ENCODE peak calls at places on chromosomes 11 and 22, in ten cellular contexts. T is CD8-positive, alpha-beta T cell; H is psoas muscle; A is gastrocnemius medialis; Z is CD8-positive, alpha-beta memory T cell; J is colonic mucosa; Y is fibroblast of lung; S is lower lobe of right lung; M is right atrium auricular region; W is A549. D is an unnamed sample.

GRCh38 chr11:8689726-8690255 is 7.2 kb downstream of the RPL27A start:
- DNase-seq in T (no peak), H (no peak), A (no peak), Z (no peak), J (no peak), Y (peak; percentile 65), S (no peak), M (no peak), W (no peak), D (no peak)

GRCh38 chr22:24161909-24162308 is 19.4 kb upstream of the SUSD2 start:
- DNase-seq in T (no peak), H (no peak), A (peak; percentile 60), Z (no peak), J (no peak), Y (no peak), S (no peak), M (no peak), W (no peak), D (no peak)

GRCh38 chr22:44931077-44931540 is 78.7 kb downstream of the PHF21B start:
- DNase-seq in T (no peak), H (peak; percentile 52), A (no peak), Z (no peak), J (no peak), Y (peak; percentile 38), S (no peak), M (peak; percentile 73), W (no peak), D (no peak)

GRCh38 chr11:61004037-61004641 is 32.7 kb downstream of the CD6 start:
- DNase-seq in T (no peak), H (no peak), A (no peak), Z (no peak), J (no peak), Y (peak; percentile 76), S (no peak), M (no peak), W (no peak), D (no peak)

GRCh38 chr11:119782673-119783072 is 53.7 kb upstream of the NECTIN1 start:
- DNase-seq in T (no peak), H (no peak), A (no peak), Z (no peak), J (no peak), Y (peak; percentile 76), S (peak; percentile 7), M (no peak), W (no peak), D (no peak)

GRCh38 chr11:19683862-19684491 is 28.7 kb upstream of the NAV2 start:
- DNase-seq in T (no peak), H (no peak), A (no peak), Z (no peak), J (no peak), Y (no peak), S (no peak), M (no peak), W (no peak), D (no peak)

GRCh38 chr22:19218541-19219233 is 40.2 kb upstream of the SLC25A1 start:
- DNase-seq in T (no peak), H (no peak), A (peak; percentile 73), Z (no peak), J (no peak), Y (no peak), S (no peak), M (no peak), W (no peak), D (no peak)

GRCh38 chr11:99584822-99585221 is 564.1 kb downstream of the CNTN5 start:
- DNase-seq in T (no peak), H (no peak), A (no peak), Z (no peak), J (no peak), Y (no peak), S (no peak), M (no peak), W (no peak), D (no peak)

GRCh38 chr11:69010964-69011623 is 2.0 kb downstream of the MRGPRF start:
- DNase-seq in T (peak; percentile 13), H (peak; percentile 79), A (peak; percentile 38), Z (no peak), J (peak; percentile 77), Y (peak; percentile 82), S (peak; percentile 63), M (peak; percentile 84), W (no peak), D (peak; percentile 78)

GRCh38 chr11:69013009-69013951 is at the start of gene MRGPRF:
- DNase-seq in T (no peak), H (peak; percentile 94), A (peak; percentile 63), Z (no peak), J (peak; percentile 81), Y (peak; percentile 74), S (peak; percentile 75), M (peak; percentile 96), W (peak; percentile 40), D (peak; percentile 99)

GRCh38 chr11:69012092-69013008 is 696 bp downstream of the MRGPRF start:
- DNase-seq in T (no peak), H (peak; percentile 69), A (no peak), Z (no peak), J (no peak), Y (peak; percentile 26), S (peak; percentile 30), M (no peak), W (no peak), D (no peak)

GRCh38 chr11:69010361-69010891 is 2.6 kb downstream of the MRGPRF start:
- DNase-seq in T (no peak), H (peak; percentile 47), A (no peak), Z (no peak), J (no peak), Y (peak; percentile 16), S (peak; percentile 46), M (no peak), W (no peak), D (no peak)

DNA sequence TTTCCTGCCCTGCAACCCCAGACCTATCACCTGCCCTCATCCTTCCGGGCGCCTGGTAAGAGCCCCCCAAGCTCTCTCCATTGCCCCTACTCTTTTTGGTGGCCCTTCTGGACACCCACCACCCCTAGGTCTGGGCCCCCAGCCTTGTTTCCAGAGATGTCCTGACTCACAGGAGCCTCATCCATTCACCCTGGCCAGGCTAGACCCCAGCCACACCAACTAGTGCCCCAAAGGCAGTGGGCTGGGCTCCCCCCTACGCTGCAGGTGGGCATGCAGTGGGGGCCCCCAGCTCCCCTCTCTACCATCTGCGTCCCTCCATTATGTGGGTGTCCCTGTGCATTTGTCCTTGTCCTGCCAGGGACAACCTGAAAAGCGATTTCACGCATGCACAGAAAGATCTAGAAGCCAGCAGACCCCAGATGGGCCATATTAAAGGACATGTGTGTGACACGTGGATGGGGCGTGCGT is 1.4 kb downstream of the MRGPRF start:
- DNase-seq in T (no peak), H (peak; percentile 40), A (no peak), Z (no peak), J (no peak), Y (no peak), S (peak; percentile 32), M (no peak), W (no peak), D (no peak)
- H3K4me3 ChIP-seq in T (no peak overlapping the region), H (peak overlapping the region; percentile 53), A (peak overlapping the region; percentile 34), Z (no peak overlapping the region), J (peak overlapping the region; percentile 31), Y (peak overlapping the region; percentile 89), S (peak overlapping the region; percentile 54), M (peak overlapping the region; percentile 56), W (no peak overlapping the region), D (peak overlapping the region; percentile 70)

GRCh38 chr22:35913925-35914324 is 114.7 kb downstream of the RBFOX2 start:
- DNase-seq in T (no peak), H (no peak), A (no peak), Z (no peak), J (no peak), Y (no peak), S (no peak), M (no peak), W (no peak), D (no peak)
- H3K4me3 ChIP-seq in T (no peak overlapping the region), H (peak overlapping the region; percentile 68), A (peak overlapping the region; percentile 49), Z (no peak overlapping the region), J (no peak overlapping the region), Y (no peak overlapping the region), S (no peak overlapping the region), M (no peak overlapping the region), W (no peak overlapping the region), D (peak overlapping the region; percentile 59)

DNA sequence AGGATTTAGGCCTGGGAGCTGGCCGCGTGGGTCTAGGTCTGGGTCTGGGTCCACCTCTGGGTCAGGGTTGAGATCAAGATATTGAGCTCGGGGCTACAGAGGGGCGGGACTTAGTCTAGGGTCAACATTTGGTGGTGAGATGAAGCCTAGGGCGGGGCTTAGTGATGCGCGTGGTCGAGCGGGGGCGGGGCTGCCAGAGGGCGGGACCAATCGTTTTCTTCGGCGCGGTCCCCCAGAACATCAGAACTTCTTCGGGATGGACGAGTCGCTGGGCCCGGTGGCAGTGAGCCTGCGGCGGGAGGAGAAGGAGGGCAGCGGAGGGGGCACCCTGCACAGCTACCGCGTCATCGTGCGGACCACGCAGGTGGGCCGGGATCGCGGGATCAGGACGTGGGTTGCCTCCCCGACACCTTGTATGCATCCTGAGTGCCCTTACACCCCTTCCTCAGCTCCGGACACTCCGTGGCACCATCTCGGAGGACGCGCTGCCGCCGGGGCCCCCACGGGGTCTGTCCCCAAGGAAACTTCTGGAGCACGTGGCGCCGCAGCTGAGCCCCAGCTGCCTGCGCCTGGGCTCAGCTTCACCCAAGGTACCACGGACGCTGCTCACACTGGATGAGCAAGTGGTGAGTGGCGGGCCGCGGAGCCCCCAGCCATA is 4.2 kb downstream of the SIPA1 start:
- DNase-seq in T (no peak), H (no peak), A (no peak), Z (no peak), J (no peak), Y (no peak), S (peak; percentile 55), M (no peak), W (no peak), D (no peak)
- H3K4me3 ChIP-seq in T (peak overlapping the region; percentile 99), H (no peak overlapping the region), A (no peak overlapping the region), Z (peak overlapping the region; percentile 92), J (no peak overlapping the region), Y (no peak overlapping the region), S (peak overlapping the region; percentile 95), M (no peak overlapping the region), W (no peak overlapping the region), D (no peak overlapping the region)

GRCh38 chr11:77409046-77409445 is 64.8 kb downstream of the PAK1 start:
- DNase-seq in T (no peak), H (no peak), A (no peak), Z (no peak), J (no peak), Y (no peak), S (no peak), M (no peak), W (no peak), D (no peak)

GRCh38 chr11:77411717-77412441 is 62.0 kb downstream of the PAK1 start:
- DNase-seq in T (peak; percentile 75), H (peak; percentile 91), A (peak; percentile 69), Z (peak; percentile 67), J (peak; percentile 92), Y (peak; percentile 90), S (peak; percentile 93), M (peak; percentile 86), W (peak; percentile 80), D (peak; percentile 84)

GRCh38 chr11:77411238-77411637 is 62.7 kb downstream of the PAK1 start:
- DNase-seq in T (peak; percentile 13), H (peak; percentile 52), A (peak; percentile 8), Z (peak; percentile 11), J (peak; percentile 41), Y (peak; percentile 36), S (peak; percentile 64), M (no peak), W (peak; percentile 22), D (peak; percentile 34)

GRCh38 chr11:77412814-77413213 is 61.1 kb downstream of the PAK1 start:
- DNase-seq in T (no peak), H (no peak), A (no peak), Z (no peak), J (no peak), Y (no peak), S (no peak), M (no peak), W (no peak), D (no peak)

DNA sequence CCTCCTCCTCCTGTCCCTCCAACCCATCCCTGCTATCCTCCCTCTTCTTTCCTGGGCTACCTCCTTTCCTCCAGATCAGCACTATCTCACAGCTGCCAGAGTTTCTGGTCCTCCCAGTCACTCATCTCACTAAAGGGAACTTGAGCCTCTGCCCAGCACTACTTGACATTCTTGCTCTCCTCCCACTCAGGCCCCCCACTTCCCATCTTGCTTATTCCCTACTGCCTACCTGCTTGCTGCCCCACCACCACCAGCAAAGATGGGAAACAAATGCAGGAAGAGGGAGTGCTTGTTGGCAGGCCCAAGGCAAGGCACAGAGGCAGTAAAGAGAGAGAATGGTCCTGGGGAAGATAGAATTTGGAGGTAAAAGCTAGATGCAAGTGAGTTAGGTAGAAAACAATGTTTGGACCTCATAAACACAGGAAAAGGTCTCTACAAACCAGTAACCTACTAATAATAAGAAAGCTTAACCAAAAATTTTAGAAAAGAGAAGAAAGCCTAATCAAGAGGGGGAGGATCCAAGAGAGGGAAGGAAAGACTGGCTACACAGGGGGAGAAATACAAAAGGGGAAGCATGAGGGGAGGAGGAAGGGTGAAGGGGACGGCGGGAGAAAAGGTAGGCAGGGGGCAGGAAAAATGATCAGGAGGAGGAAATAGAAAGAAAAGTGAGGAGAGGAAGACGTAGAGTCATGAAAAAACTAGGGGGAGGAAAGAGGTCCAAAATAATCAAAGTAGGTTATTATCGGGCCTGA is 63.6 kb downstream of the PAK1 start:
- DNase-seq in T (no peak), H (no peak), A (no peak), Z (no peak), J (no peak), Y (no peak), S (no peak), M (no peak), W (no peak), D (no peak)
- H3K4me3 ChIP-seq in T (no peak overlapping the region), H (peak overlapping the region; percentile 81), A (no peak overlapping the region), Z (no peak overlapping the region), J (no peak overlapping the region), Y (peak overlapping the region; percentile 71), S (peak overlapping the region; percentile 60), M (no peak overlapping the region), W (no peak overlapping the region), D (no peak overlapping the region)